ENCODE peak calls at places on chromosomes 16 and 17, in four cellular contexts. Q is NCI-H510A, H is cardiac fibroblast, J is heart left ventricle. D is an unnamed sample.

GRCh38 chr16:69927056-69927757 is 23.9 kb upstream of the CLEC18A start:
- DNase-seq in Q (no peak), H (peak), J (peak), D (peak)

GRCh38 chr17:11997972-11998233 is 628 bp upstream of the ZNF18 start:
- DNase-seq in Q (no peak), H (no peak), J (no peak), D (no peak)

GRCh38 chr17:61057257-61057656 is 342.4 kb upstream of the TBX2 start:
- DNase-seq in Q (no peak), H (no peak), J (no peak), D (no peak)

GRCh38 chr17:63834431-63835166 is 7.1 kb upstream of the FTSJ3 start:
- DNase-seq in Q (peak), H (peak), J (no peak), D (peak)

GRCh38 chr16:2009791-2010510 is at the start of gene ZNF598:
- DNase-seq in Q (peak), H (peak), J (peak), D (peak)

GRCh38 chr17:77407321-77408277 is 266.8 kb downstream of the SEC14L1 start:
- DNase-seq in Q (no peak), H (no peak), J (no peak), D (no peak)

GRCh38 chr17:57669671-57670529 is 75.2 kb downstream of the CCDC182 start:
- DNase-seq in Q (no peak), H (no peak), J (no peak), D (no peak)

GRCh38 chr16:85853641-85854545 is 45.1 kb upstream of the IRF8 start:
- DNase-seq in Q (no peak), H (no peak), J (no peak), D (no peak)

GRCh38 chr17:47731396-47731795 is 1.6 kb upstream of the TBX21 start:
- DNase-seq in Q (no peak), H (no peak), J (no peak), D (no peak)

GRCh38 chr16:48082516-48082915 is 73.3 kb downstream of the ABCC12 start:
- DNase-seq in Q (no peak), H (peak), J (peak), D (peak)

GRCh38 chr17:74334393-74335039 is 8.5 kb downstream of the KIF19 start:
- DNase-seq in Q (no peak), H (peak), J (no peak), D (no peak)

GRCh38 chr16:54148974-54149373 is 137.6 kb downstream of the IRX3 start:
- DNase-seq in Q (no peak), H (no peak), J (no peak), D (no peak)

GRCh38 chr16:78220571-78220970 is 121.1 kb downstream of the WWOX start:
- DNase-seq in Q (no peak), H (no peak), J (no peak), D (no peak)

GRCh38 chr16:67943619-67944503 is at the start of gene LCAT:
- DNase-seq in Q (no peak), H (no peak), J (peak), D (peak)

GRCh38 chr16:85329999-85330693 is 217.9 kb upstream of the CIBAR2 start:
- DNase-seq in Q (no peak), H (no peak), J (no peak), D (no peak)

GRCh38 chr17:40560592-40561293 is 4.5 kb downstream of the CCR7 start:
- DNase-seq in Q (no peak), H (peak), J (no peak), D (no peak)

GRCh38 chr16:13529193-13529982 is 390.6 kb upstream of the ERCC4 start:
- DNase-seq in Q (no peak), H (no peak), J (no peak), D (no peak)

GRCh38 chr16:87560428-87561199 is 41.7 kb upstream of the JPH3 start:
- DNase-seq in Q (no peak), H (peak), J (peak), D (peak)

GRCh38 chr16:81625544-81626152 is 153.4 kb upstream of the PLCG2 start:
- DNase-seq in Q (no peak), H (peak), J (peak), D (peak)

GRCh38 chr17:35871415-35871814 is 2.7 kb upstream of the HEATR9 start:
- DNase-seq in Q (no peak), H (no peak), J (no peak), D (no peak)

GRCh38 chr17:64682261-64683181 is 20.4 kb upstream of the SMURF2 start:
- DNase-seq in Q (no peak), H (peak), J (no peak), D (peak)

GRCh38 chr16:10107081-10107480 is 75.1 kb downstream of the GRIN2A start:
- DNase-seq in Q (no peak), H (no peak), J (no peak), D (no peak)

GRCh38 chr17:37365589-37365988 is 10.2 kb upstream of the C17orf78 start:
- DNase-seq in Q (no peak), H (peak), J (no peak), D (no peak)

GRCh38 chr16:4381072-4381934 is 9.7 kb downstream of the VASN start:
- DNase-seq in Q (no peak), H (no peak), J (peak), D (no peak)

GRCh38 chr17:50346313-50347086 is 574 bp downstream of the XYLT2 start:
- DNase-seq in Q (no peak), H (no peak), J (peak), D (no peak)

GRCh38 chr17:57666198-57666870 is 78.8 kb downstream of the CCDC182 start:
- DNase-seq in Q (no peak), H (no peak), J (no peak), D (no peak)

GRCh38 chr17:83135692-83136091 is 56.3 kb downstream of the METRNL start:
- DNase-seq in Q (no peak), H (no peak), J (no peak), D (no peak)

GRCh38 chr16:25478476-25478875 is 213.3 kb upstream of the HS3ST4 start:
- DNase-seq in Q (no peak), H (no peak), J (no peak), D (no peak)

GRCh38 chr17:37147301-37147812 is 198.6 kb downstream of the AATF start:
- DNase-seq in Q (no peak), H (peak), J (no peak), D (no peak)

GRCh38 chr17:35372846-35373531 is 432 bp downstream of the SLFN11 start:
- DNase-seq in Q (no peak), H (peak), J (no peak), D (peak)

GRCh38 chr17:68455756-68456528 is 1.4 kb downstream of the WIPI1 start:
- DNase-seq in Q (no peak), H (peak), J (peak), D (peak)

GRCh38 chr16:85136705-85137322 is 24.5 kb upstream of the CIBAR2 start:
- DNase-seq in Q (no peak), H (peak), J (peak), D (peak)

GRCh38 chr16:68235105-68235881 is 634 bp downstream of the ESRP2 start:
- DNase-seq in Q (peak), H (no peak), J (no peak), D (no peak)

D was measured in AG08395.